ENCODE peak calls at places on chromosomes 11 and 22, in seven cellular contexts. One of them, this sample, is unnamed.

GRCh38 chr11:75536786-75537629 is 11.3 kb upstream of the GDPD5 start:
- DNase-seq in HCT116: peak
- DNase-seq in GM12878: peak
- DNase-seq in SK-N-SH: no peak
- DNase-seq in HepG2: no peak
- DNase-seq in H1: no peak
- DNase-seq in K562: peak
- DNase-seq in this sample: no peak

GRCh38 chr22:31857247-31857646 is 87.1 kb upstream of the YWHAH start:
- DNase-seq in HCT116: no peak
- DNase-seq in GM12878: no peak
- DNase-seq in SK-N-SH: no peak
- DNase-seq in HepG2: no peak
- DNase-seq in H1: peak
- DNase-seq in K562: peak
- DNase-seq in this sample: peak

GRCh38 chr22:38489561-38490133 is 16.5 kb downstream of the DDX17 start:
- DNase-seq in HCT116: no peak
- DNase-seq in GM12878: no peak
- DNase-seq in SK-N-SH: no peak
- DNase-seq in HepG2: no peak
- DNase-seq in H1: no peak
- DNase-seq in K562: no peak
- DNase-seq in this sample: no peak

GRCh38 chr11:126059238-126059761 is 3.4 kb downstream of the CDON start:
- DNase-seq in HCT116: no peak
- DNase-seq in GM12878: no peak
- DNase-seq in SK-N-SH: peak
- DNase-seq in HepG2: no peak
- DNase-seq in H1: no peak
- DNase-seq in K562: no peak
- DNase-seq in this sample: no peak

GRCh38 chr11:19164230-19164855 is 37.4 kb downstream of the CSRP3 start:
- DNase-seq in HCT116: no peak
- DNase-seq in GM12878: no peak
- DNase-seq in SK-N-SH: no peak
- DNase-seq in HepG2: no peak
- DNase-seq in H1: no peak
- DNase-seq in K562: no peak
- DNase-seq in this sample: no peak

GRCh38 chr11:33830903-33831648 is 56.8 kb upstream of the FBXO3 start:
- DNase-seq in HCT116: no peak
- DNase-seq in GM12878: no peak
- DNase-seq in SK-N-SH: no peak
- DNase-seq in HepG2: no peak
- DNase-seq in H1: no peak
- DNase-seq in K562: no peak
- DNase-seq in this sample: no peak

GRCh38 chr11:112548641-112549040 is 288.0 kb upstream of the PLET1 start:
- DNase-seq in HCT116: no peak
- DNase-seq in GM12878: no peak
- DNase-seq in SK-N-SH: no peak
- DNase-seq in HepG2: no peak
- DNase-seq in H1: no peak
- DNase-seq in K562: no peak
- DNase-seq in this sample: no peak

GRCh38 chr11:78762105-78762504 is 187.4 kb upstream of the NARS2 start:
- DNase-seq in HCT116: no peak
- DNase-seq in GM12878: no peak
- DNase-seq in SK-N-SH: no peak
- DNase-seq in HepG2: no peak
- DNase-seq in H1: no peak
- DNase-seq in K562: no peak
- DNase-seq in this sample: no peak

GRCh38 chr11:130418210-130418609 is 10.2 kb downstream of the ADAMTS8 start:
- DNase-seq in HCT116: no peak
- DNase-seq in GM12878: no peak
- DNase-seq in SK-N-SH: no peak
- DNase-seq in HepG2: no peak
- DNase-seq in H1: no peak
- DNase-seq in K562: no peak
- DNase-seq in this sample: no peak

GRCh38 chr11:47149781-47150180 is 26.9 kb downstream of the ARFGAP2 start:
- DNase-seq in HCT116: no peak
- DNase-seq in GM12878: no peak
- DNase-seq in SK-N-SH: no peak
- DNase-seq in HepG2: no peak
- DNase-seq in H1: no peak
- DNase-seq in K562: no peak
- DNase-seq in this sample: no peak

GRCh38 chr11:89437317-89437716 is 53.9 kb downstream of the NOX4 start:
- DNase-seq in HCT116: no peak
- DNase-seq in GM12878: no peak
- DNase-seq in SK-N-SH: no peak
- DNase-seq in HepG2: no peak
- DNase-seq in H1: no peak
- DNase-seq in K562: no peak
- DNase-seq in this sample: no peak

GRCh38 chr11:120521176-120521575 is 9.6 kb downstream of the GRIK4 start:
- DNase-seq in HCT116: no peak
- DNase-seq in GM12878: no peak
- DNase-seq in SK-N-SH: no peak
- DNase-seq in HepG2: no peak
- DNase-seq in H1: no peak
- DNase-seq in K562: no peak
- DNase-seq in this sample: no peak

GRCh38 chr11:35045219-35045819 is 93.7 kb upstream of the CD44 start:
- DNase-seq in HCT116: no peak
- DNase-seq in GM12878: no peak
- DNase-seq in SK-N-SH: no peak
- DNase-seq in HepG2: peak
- DNase-seq in H1: no peak
- DNase-seq in K562: no peak
- DNase-seq in this sample: no peak

GRCh38 chr11:115912484-115912945 is 408.3 kb upstream of the CADM1 start:
- DNase-seq in HCT116: no peak
- DNase-seq in GM12878: no peak
- DNase-seq in SK-N-SH: no peak
- DNase-seq in HepG2: no peak
- DNase-seq in H1: no peak
- DNase-seq in K562: no peak
- DNase-seq in this sample: no peak

GRCh38 chr22:42967933-42968332 is 47.0 kb downstream of the PACSIN2 start:
- DNase-seq in HCT116: no peak
- DNase-seq in GM12878: no peak
- DNase-seq in SK-N-SH: no peak
- DNase-seq in HepG2: no peak
- DNase-seq in H1: no peak
- DNase-seq in K562: peak
- DNase-seq in this sample: no peak

GRCh38 chr11:105201166-105201565 is 61.6 kb upstream of the CARD18 start:
- DNase-seq in HCT116: no peak
- DNase-seq in GM12878: no peak
- DNase-seq in SK-N-SH: no peak
- DNase-seq in HepG2: no peak
- DNase-seq in H1: no peak
- DNase-seq in K562: no peak
- DNase-seq in this sample: no peak

GRCh38 chr11:122367809-122368231 is 251.8 kb upstream of the BLID start:
- DNase-seq in HCT116: no peak
- DNase-seq in GM12878: no peak
- DNase-seq in SK-N-SH: no peak
- DNase-seq in HepG2: peak
- DNase-seq in H1: no peak
- DNase-seq in K562: no peak
- DNase-seq in this sample: no peak

GRCh38 chr11:67522844-67523555 is at the start of gene CABP2:
- DNase-seq in HCT116: no peak
- DNase-seq in GM12878: no peak
- DNase-seq in SK-N-SH: no peak
- DNase-seq in HepG2: no peak
- DNase-seq in H1: no peak
- DNase-seq in K562: no peak
- DNase-seq in this sample: no peak

GRCh38 chr11:116771935-116772334 is 852 bp downstream of the BUD13 start:
- DNase-seq in HCT116: no peak
- DNase-seq in GM12878: no peak
- DNase-seq in SK-N-SH: no peak
- DNase-seq in HepG2: no peak
- DNase-seq in H1: no peak
- DNase-seq in K562: no peak
- DNase-seq in this sample: no peak

GRCh38 chr11:121932646-121933185 is 183.3 kb downstream of the BLID start:
- DNase-seq in HCT116: no peak
- DNase-seq in GM12878: no peak
- DNase-seq in SK-N-SH: no peak
- DNase-seq in HepG2: peak
- DNase-seq in H1: no peak
- DNase-seq in K562: no peak
- DNase-seq in this sample: no peak

DNA sequence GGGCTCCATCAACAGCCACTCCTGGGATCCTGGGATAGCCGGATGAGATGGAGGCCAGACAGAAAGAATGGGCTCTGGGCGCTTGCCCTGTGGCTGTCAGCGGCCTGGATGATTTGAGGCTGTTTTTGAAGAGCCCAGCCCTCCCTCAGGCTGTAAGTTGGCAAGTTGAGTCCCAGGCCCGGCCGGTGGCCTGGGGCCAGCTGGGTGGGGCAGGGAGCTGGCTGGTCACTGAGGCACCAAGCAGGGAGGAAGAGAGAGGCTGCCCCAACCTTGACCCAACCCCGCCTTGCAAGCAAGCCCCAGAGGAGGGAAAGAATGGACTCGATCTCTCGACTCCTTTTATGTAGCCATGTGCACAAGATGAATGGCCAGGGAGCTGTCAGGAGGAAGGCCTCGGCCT is 34.9 kb downstream of the RIBC2 start:
- DNase-seq in HCT116: no peak
- DNase-seq in GM12878: no peak
- DNase-seq in SK-N-SH: no peak
- DNase-seq in HepG2: no peak
- DNase-seq in H1: no peak
- DNase-seq in K562: no peak
- DNase-seq in this sample: no peak
- TF ChIP-seq YY1 in HCT116: no peak
- TF ChIP-seq YY1 in GM12878: no peak
- TF ChIP-seq YY1 in SK-N-SH: no peak
- TF ChIP-seq YY1 in HepG2: no peak
- TF ChIP-seq YY1 in H1: no peak
- TF ChIP-seq YY1 in K562: no peak
- TF ChIP-seq YY1 in this sample: no peak

GRCh38 chr11:73349633-73350032 is 26.6 kb upstream of the RELT start:
- DNase-seq in HCT116: no peak
- DNase-seq in GM12878: no peak
- DNase-seq in SK-N-SH: no peak
- DNase-seq in HepG2: no peak
- DNase-seq in H1: no peak
- DNase-seq in K562: no peak
- DNase-seq in this sample: no peak
- TF ChIP-seq YY1 in HCT116: no peak
- TF ChIP-seq YY1 in GM12878: no peak
- TF ChIP-seq YY1 in SK-N-SH: no peak
- TF ChIP-seq YY1 in HepG2: no peak
- TF ChIP-seq YY1 in H1: no peak
- TF ChIP-seq YY1 in K562: no peak
- TF ChIP-seq YY1 in this sample: no peak

GRCh38 chr11:44823006-44823405 is 96.2 kb downstream of the TSPAN18 start:
- DNase-seq in HCT116: no peak
- DNase-seq in GM12878: no peak
- DNase-seq in SK-N-SH: no peak
- DNase-seq in HepG2: no peak
- DNase-seq in H1: no peak
- DNase-seq in K562: peak
- DNase-seq in this sample: no peak
- TF ChIP-seq YY1 in HCT116: no peak
- TF ChIP-seq YY1 in GM12878: no peak
- TF ChIP-seq YY1 in SK-N-SH: no peak
- TF ChIP-seq YY1 in HepG2: no peak
- TF ChIP-seq YY1 in H1: no peak
- TF ChIP-seq YY1 in K562: no peak
- TF ChIP-seq YY1 in this sample: no peak

GRCh38 chr11:58659910-58660570 is 37.6 kb downstream of the CNTF start:
- DNase-seq in HCT116: no peak
- DNase-seq in GM12878: no peak
- DNase-seq in SK-N-SH: no peak
- DNase-seq in HepG2: no peak
- DNase-seq in H1: no peak
- DNase-seq in K562: no peak
- DNase-seq in this sample: no peak
- TF ChIP-seq YY1 in HCT116: no peak
- TF ChIP-seq YY1 in GM12878: no peak
- TF ChIP-seq YY1 in SK-N-SH: no peak
- TF ChIP-seq YY1 in HepG2: no peak
- TF ChIP-seq YY1 in H1: no peak
- TF ChIP-seq YY1 in K562: no peak
- TF ChIP-seq YY1 in this sample: no peak

GRCh38 chr22:27774200-27774599 is 27.4 kb downstream of the MN1 start:
- DNase-seq in HCT116: no peak
- DNase-seq in GM12878: no peak
- DNase-seq in SK-N-SH: no peak
- DNase-seq in HepG2: no peak
- DNase-seq in H1: no peak
- DNase-seq in K562: no peak
- DNase-seq in this sample: no peak
- TF ChIP-seq YY1 in HCT116: no peak
- TF ChIP-seq YY1 in GM12878: no peak
- TF ChIP-seq YY1 in SK-N-SH: no peak
- TF ChIP-seq YY1 in HepG2: no peak
- TF ChIP-seq YY1 in H1: no peak
- TF ChIP-seq YY1 in K562: no peak
- TF ChIP-seq YY1 in this sample: no peak

This sample was measured in NT2/D1.